ENCODE peak calls at places on chromosomes 13 and 19, in seven cellular contexts. B is IMR-90, G is mesenchymal stem cell, C is mesendoderm, W is neuronal stem cell, S is trophoblast cell, A is H1. M is an unnamed sample.

GRCh38 chr19:48569814-48570213 is 17.8 kb downstream of the SULT2B1 start:
- DNase-seq in W (no peak), B (peak), G (no peak), C (no peak), A (no peak), S (no peak), M (no peak)

GRCh38 chr19:11342429-11342828 is 3.0 kb upstream of the RAB3D start:
- DNase-seq in G (no peak), B (no peak), A (no peak), W (no peak), C (no peak), S (no peak), M (no peak)

GRCh38 chr13:106753241-106753640 is 185.3 kb upstream of the ARGLU1 start:
- DNase-seq in G (peak), S (no peak), B (no peak), C (peak), W (no peak), A (no peak), M (no peak)

GRCh38 chr13:22169473-22169872 is 498.6 kb downstream of the FGF9 start:
- DNase-seq in B (no peak), G (no peak), W (no peak), C (peak), A (no peak), S (no peak), M (no peak)

GRCh38 chr19:5250127-5250659 is 90.4 kb downstream of the PTPRS start:
- DNase-seq in C (no peak), S (no peak), B (no peak), G (no peak), W (no peak), A (no peak), M (no peak)

GRCh38 chr13:111895896-111896821 is 170.8 kb upstream of the SOX1 start:
- DNase-seq in S (no peak), G (no peak), A (peak), W (no peak), B (no peak), C (no peak), M (peak)

GRCh38 chr19:34673590-34673989 is 3.4 kb downstream of the SCGB2B2 start:
- DNase-seq in A (no peak), W (no peak), G (no peak), C (no peak), B (no peak), S (no peak), M (no peak)

GRCh38 chr13:76813874-76814273 is 72.3 kb downstream of the KCTD12 start:
- DNase-seq in W (no peak), A (no peak), G (no peak), S (no peak), B (no peak), C (no peak), M (no peak)

GRCh38 chr19:49896863-49897621 is at the start of gene IL4I1:
- DNase-seq in S (no peak), A (no peak), W (no peak), G (peak), C (no peak), B (peak), M (no peak)

GRCh38 chr19:49866933-49867782 is at the start of gene PNKP:
- DNase-seq in A (peak), S (peak), B (peak), W (peak), G (peak), C (peak), M (peak)

GRCh38 chr19:39375929-39376328 is 15.0 kb downstream of the PAF1 start:
- DNase-seq in C (no peak), A (no peak), G (no peak), S (no peak), B (no peak), W (no peak), M (no peak)

GRCh38 chr13:21338156-21338555 is 120.9 kb downstream of the ZDHHC20 start:
- DNase-seq in A (no peak), C (peak), W (no peak), B (no peak), S (peak), G (peak), M (no peak)

GRCh38 chr13:50124536-50125305 is 109.5 kb downstream of the KCNRG start:
- DNase-seq in B (peak), G (peak), W (peak), S (peak), C (peak), A (peak), M (peak)

GRCh38 chr13:44197791-44198770 is 175.5 kb upstream of the SERP2 start:
- DNase-seq in B (peak), W (no peak), G (peak), C (no peak), A (no peak), S (peak), M (no peak)

GRCh38 chr13:76982051-76982450 is 9.8 kb upstream of the CLN5 start:
- DNase-seq in C (no peak), W (no peak), A (no peak), B (no peak), S (no peak), G (no peak), M (no peak)

GRCh38 chr19:58305932-58306323 is 751 bp downstream of the ERVK3-1 start:
- DNase-seq in A (no peak), W (no peak), C (no peak), B (no peak), G (peak), S (no peak), M (no peak)

GRCh38 chr19:58304255-58304654 is 922 bp upstream of the ERVK3-1 start:
- DNase-seq in W (no peak), A (no peak), G (no peak), B (no peak), S (no peak), C (no peak), M (no peak)

GRCh38 chr19:58307736-58308135 is 2.6 kb downstream of the ERVK3-1 start:
- DNase-seq in C (no peak), A (no peak), S (no peak), W (no peak), B (no peak), G (no peak), M (no peak)

GRCh38 chr19:58304748-58305064 is 471 bp upstream of the ERVK3-1 start:
- DNase-seq in C (no peak), G (no peak), B (no peak), S (no peak), A (no peak), W (no peak), M (no peak)

GRCh38 chr19:58305065-58305931 is at the start of gene ERVK3-1:
- DNase-seq in W (peak), C (peak), A (peak), S (peak), G (peak), B (peak), M (peak)
- H4K8ac ChIP-seq in W (no peak), C (no peak), A (peak), S (peak), G (peak), B (peak), M (no peak)

DNA sequence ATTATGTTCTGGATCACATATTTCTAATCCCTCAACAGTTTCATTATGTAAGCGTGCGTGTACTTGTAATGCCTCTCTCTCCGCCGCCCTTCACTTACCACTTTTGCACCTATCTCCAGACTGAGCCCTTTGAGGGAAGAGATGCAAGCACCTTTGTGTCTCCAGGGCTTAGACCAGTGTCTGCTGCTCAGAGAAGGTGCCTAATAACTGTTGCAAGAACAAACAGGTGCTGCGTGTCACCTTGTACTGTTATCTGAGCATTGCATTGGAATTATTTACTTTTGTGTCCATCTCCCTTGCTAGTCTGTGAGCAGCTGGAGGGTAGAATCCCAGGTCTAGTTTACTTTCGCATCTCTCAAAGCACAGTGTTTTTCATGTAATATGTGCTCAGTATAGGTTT is 156.2 kb downstream of the FLT1 start:
- DNase-seq in C (no peak), A (no peak), B (no peak), G (no peak), W (no peak), S (no peak), M (no peak)
- H3K18ac ChIP-seq in C (no peak), A (no peak), B (peak), G (peak), W (no peak), S (no peak), M (no peak)

GRCh38 chr19:28594737-28595136 is 618.2 kb downstream of the UQCRFS1 start:
- DNase-seq in W (no peak), S (no peak), C (no peak), A (no peak), B (no peak), G (no peak), M (no peak)
- H2BK120ac ChIP-seq in W (no peak), S (no peak), C (no peak), A (no peak), B (no peak), G (no peak), M (no peak)

DNA sequence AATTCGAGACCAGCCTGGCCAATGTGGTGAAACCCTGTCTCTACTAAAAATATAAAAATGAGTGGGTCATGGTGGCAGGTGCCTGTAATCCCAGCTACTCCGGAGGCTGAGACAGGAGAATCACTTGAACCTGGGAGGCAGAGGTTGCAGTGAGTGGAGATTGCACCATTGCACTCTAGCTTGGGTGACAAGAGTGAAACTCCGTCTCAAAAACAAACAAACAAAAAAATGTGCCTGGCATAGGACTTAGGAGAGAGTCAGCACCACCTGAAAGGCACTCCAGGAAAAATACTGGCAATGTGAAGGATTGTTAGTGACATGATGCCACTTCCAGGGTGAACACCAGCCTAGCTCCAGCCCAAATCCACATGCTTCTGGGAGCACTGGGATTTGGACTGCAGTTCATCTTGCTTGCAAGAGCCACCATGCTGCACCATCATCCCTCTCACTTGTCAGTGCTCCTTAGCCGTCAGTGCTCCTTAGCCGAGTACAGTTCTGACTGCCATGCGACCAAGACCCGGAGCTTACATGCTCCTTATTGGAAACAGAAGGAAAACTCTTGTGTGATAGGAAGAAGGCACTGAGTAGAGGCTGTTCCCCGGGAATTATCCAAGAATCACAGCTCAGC is 145.1 kb upstream of the RNF113B start:
- DNase-seq in A (no peak), S (no peak), W (no peak), G (no peak), C (no peak), B (no peak), M (no peak)
- H4K8ac ChIP-seq in A (no peak), S (no peak), W (no peak), G (no peak), C (no peak), B (peak), M (no peak)

GRCh38 chr13:24460256-24460655 is 52.3 kb downstream of the PARP4 start:
- DNase-seq in W (no peak), C (no peak), B (no peak), A (no peak), S (no peak), G (no peak), M (no peak)
- H3K18ac ChIP-seq in W (no peak), C (no peak), B (no peak), A (no peak), S (no peak), G (no peak), M (no peak)

GRCh38 chr13:92433963-92434362 is 792.6 kb upstream of the GPC6 start:
- DNase-seq in A (no peak), B (no peak), C (no peak), S (no peak), G (no peak), W (no peak), M (no peak)
- H2BK120ac ChIP-seq in A (no peak), B (no peak), C (no peak), S (no peak), G (no peak), W (no peak), M (no peak)